ENCODE peak calls at places on chromosomes 12 and 14, in seven cellular contexts. One of them, this sample, is unnamed.

GRCh38 chr12:80352476-80352875 is 91.6 kb upstream of the PTPRQ start:
- DNase-seq in coronary artery: no peak
- DNase-seq in activated CD4-positive, alpha-beta T cell treated with anti-CD3 and anti-CD28 coated beads for 36 hours: no peak
- DNase-seq in ovary: no peak
- DNase-seq in CD4-positive, alpha-beta T cell: no peak
- DNase-seq in HCEC 1CT: no peak
- DNase-seq in fibroblast of villous mesenchyme: no peak
- DNase-seq in this sample: no peak

GRCh38 chr12:87982208-87982607 is 47.0 kb downstream of the C12orf50 start:
- DNase-seq in HCEC 1CT: peak
- DNase-seq in fibroblast of villous mesenchyme: peak
- DNase-seq in ovary: no peak
- DNase-seq in coronary artery: no peak
- DNase-seq in CD4-positive, alpha-beta T cell: no peak
- DNase-seq in activated CD4-positive, alpha-beta T cell treated with anti-CD3 and anti-CD28 coated beads for 36 hours: no peak
- DNase-seq in this sample: peak

GRCh38 chr12:107386569-107386968 is 293.2 kb upstream of the CRY1 start:
- DNase-seq in HCEC 1CT: no peak
- DNase-seq in ovary: no peak
- DNase-seq in CD4-positive, alpha-beta T cell: no peak
- DNase-seq in activated CD4-positive, alpha-beta T cell treated with anti-CD3 and anti-CD28 coated beads for 36 hours: peak
- DNase-seq in fibroblast of villous mesenchyme: no peak
- DNase-seq in coronary artery: no peak
- DNase-seq in this sample: no peak

GRCh38 chr12:124581299-124581698 is 13.9 kb upstream of the NCOR2 start:
- DNase-seq in ovary: no peak
- DNase-seq in fibroblast of villous mesenchyme: no peak
- DNase-seq in coronary artery: no peak
- DNase-seq in activated CD4-positive, alpha-beta T cell treated with anti-CD3 and anti-CD28 coated beads for 36 hours: no peak
- DNase-seq in CD4-positive, alpha-beta T cell: no peak
- DNase-seq in HCEC 1CT: no peak
- DNase-seq in this sample: no peak

GRCh38 chr14:72723741-72724530 is 170.0 kb downstream of the DPF3 start:
- DNase-seq in coronary artery: no peak
- DNase-seq in HCEC 1CT: no peak
- DNase-seq in CD4-positive, alpha-beta T cell: no peak
- DNase-seq in fibroblast of villous mesenchyme: peak
- DNase-seq in ovary: peak
- DNase-seq in activated CD4-positive, alpha-beta T cell treated with anti-CD3 and anti-CD28 coated beads for 36 hours: no peak
- DNase-seq in this sample: no peak

GRCh38 chr14:31884776-31885379 is 192.2 kb upstream of the ARHGAP5 start:
- DNase-seq in CD4-positive, alpha-beta T cell: no peak
- DNase-seq in HCEC 1CT: peak
- DNase-seq in activated CD4-positive, alpha-beta T cell treated with anti-CD3 and anti-CD28 coated beads for 36 hours: no peak
- DNase-seq in coronary artery: no peak
- DNase-seq in ovary: no peak
- DNase-seq in fibroblast of villous mesenchyme: no peak
- DNase-seq in this sample: no peak

GRCh38 chr14:86788229-86788628 is 1204.8 kb downstream of the GALC start:
- DNase-seq in ovary: no peak
- DNase-seq in HCEC 1CT: peak
- DNase-seq in fibroblast of villous mesenchyme: no peak
- DNase-seq in CD4-positive, alpha-beta T cell: no peak
- DNase-seq in activated CD4-positive, alpha-beta T cell treated with anti-CD3 and anti-CD28 coated beads for 36 hours: no peak
- DNase-seq in coronary artery: no peak
- DNase-seq in this sample: no peak

GRCh38 chr14:24322672-24323071 is 11.4 kb downstream of the LTB4R start:
- DNase-seq in activated CD4-positive, alpha-beta T cell treated with anti-CD3 and anti-CD28 coated beads for 36 hours: no peak
- DNase-seq in HCEC 1CT: no peak
- DNase-seq in ovary: no peak
- DNase-seq in fibroblast of villous mesenchyme: no peak
- DNase-seq in CD4-positive, alpha-beta T cell: no peak
- DNase-seq in coronary artery: no peak
- DNase-seq in this sample: no peak

GRCh38 chr12:75863475-75863874 is 168.1 kb downstream of the PHLDA1 start:
- DNase-seq in activated CD4-positive, alpha-beta T cell treated with anti-CD3 and anti-CD28 coated beads for 36 hours: no peak
- DNase-seq in HCEC 1CT: no peak
- DNase-seq in fibroblast of villous mesenchyme: no peak
- DNase-seq in coronary artery: no peak
- DNase-seq in ovary: no peak
- DNase-seq in CD4-positive, alpha-beta T cell: no peak
- DNase-seq in this sample: no peak

GRCh38 chr14:65866422-65866821 is 453.9 kb downstream of the FUT8 start:
- DNase-seq in coronary artery: no peak
- DNase-seq in fibroblast of villous mesenchyme: peak
- DNase-seq in activated CD4-positive, alpha-beta T cell treated with anti-CD3 and anti-CD28 coated beads for 36 hours: no peak
- DNase-seq in CD4-positive, alpha-beta T cell: no peak
- DNase-seq in HCEC 1CT: no peak
- DNase-seq in ovary: no peak
- DNase-seq in this sample: no peak

GRCh38 chr12:52720487-52720886 is 17.2 kb upstream of the KRT77 start:
- DNase-seq in coronary artery: no peak
- DNase-seq in CD4-positive, alpha-beta T cell: no peak
- DNase-seq in ovary: no peak
- DNase-seq in activated CD4-positive, alpha-beta T cell treated with anti-CD3 and anti-CD28 coated beads for 36 hours: no peak
- DNase-seq in fibroblast of villous mesenchyme: no peak
- DNase-seq in HCEC 1CT: peak
- DNase-seq in this sample: no peak

GRCh38 chr14:100321473-100322137 is 1.5 kb upstream of the SLC25A47 start:
- DNase-seq in CD4-positive, alpha-beta T cell: no peak
- DNase-seq in HCEC 1CT: no peak
- DNase-seq in activated CD4-positive, alpha-beta T cell treated with anti-CD3 and anti-CD28 coated beads for 36 hours: no peak
- DNase-seq in fibroblast of villous mesenchyme: no peak
- DNase-seq in ovary: no peak
- DNase-seq in coronary artery: no peak
- DNase-seq in this sample: no peak

GRCh38 chr12:49622501-49623141 is 740 bp upstream of the PRPF40B start:
- DNase-seq in HCEC 1CT: no peak
- DNase-seq in fibroblast of villous mesenchyme: no peak
- DNase-seq in activated CD4-positive, alpha-beta T cell treated with anti-CD3 and anti-CD28 coated beads for 36 hours: peak
- DNase-seq in CD4-positive, alpha-beta T cell: no peak
- DNase-seq in ovary: peak
- DNase-seq in coronary artery: peak
- DNase-seq in this sample: no peak

GRCh38 chr14:92340938-92341337 is 18.0 kb downstream of the SLC24A4 start:
- DNase-seq in coronary artery: no peak
- DNase-seq in activated CD4-positive, alpha-beta T cell treated with anti-CD3 and anti-CD28 coated beads for 36 hours: peak
- DNase-seq in ovary: no peak
- DNase-seq in fibroblast of villous mesenchyme: no peak
- DNase-seq in CD4-positive, alpha-beta T cell: no peak
- DNase-seq in HCEC 1CT: no peak
- DNase-seq in this sample: no peak

GRCh38 chr12:26252946-26253345 is 57.6 kb downstream of the SSPN start:
- DNase-seq in HCEC 1CT: no peak
- DNase-seq in coronary artery: no peak
- DNase-seq in ovary: no peak
- DNase-seq in CD4-positive, alpha-beta T cell: no peak
- DNase-seq in fibroblast of villous mesenchyme: no peak
- DNase-seq in activated CD4-positive, alpha-beta T cell treated with anti-CD3 and anti-CD28 coated beads for 36 hours: no peak
- DNase-seq in this sample: no peak

GRCh38 chr12:110765144-110765543 is 22.5 kb upstream of the PPP1CC start:
- DNase-seq in activated CD4-positive, alpha-beta T cell treated with anti-CD3 and anti-CD28 coated beads for 36 hours: no peak
- DNase-seq in coronary artery: no peak
- DNase-seq in HCEC 1CT: no peak
- DNase-seq in CD4-positive, alpha-beta T cell: no peak
- DNase-seq in fibroblast of villous mesenchyme: no peak
- DNase-seq in ovary: no peak
- DNase-seq in this sample: no peak

GRCh38 chr14:50038398-50039119 is 77.8 kb downstream of the VCPKMT start:
- DNase-seq in fibroblast of villous mesenchyme: peak
- DNase-seq in coronary artery: no peak
- DNase-seq in CD4-positive, alpha-beta T cell: no peak
- DNase-seq in activated CD4-positive, alpha-beta T cell treated with anti-CD3 and anti-CD28 coated beads for 36 hours: peak
- DNase-seq in HCEC 1CT: peak
- DNase-seq in ovary: no peak
- DNase-seq in this sample: peak

GRCh38 chr12:64737539-64737938 is 21.7 kb downstream of the GNS start:
- DNase-seq in CD4-positive, alpha-beta T cell: no peak
- DNase-seq in coronary artery: no peak
- DNase-seq in activated CD4-positive, alpha-beta T cell treated with anti-CD3 and anti-CD28 coated beads for 36 hours: peak
- DNase-seq in HCEC 1CT: no peak
- DNase-seq in ovary: no peak
- DNase-seq in fibroblast of villous mesenchyme: no peak
- DNase-seq in this sample: no peak

GRCh38 chr14:28758253-28758915 is 8.2 kb upstream of the FOXG1 start:
- DNase-seq in fibroblast of villous mesenchyme: no peak
- DNase-seq in HCEC 1CT: no peak
- DNase-seq in coronary artery: no peak
- DNase-seq in activated CD4-positive, alpha-beta T cell treated with anti-CD3 and anti-CD28 coated beads for 36 hours: no peak
- DNase-seq in ovary: no peak
- DNase-seq in CD4-positive, alpha-beta T cell: no peak
- DNase-seq in this sample: no peak

GRCh38 chr14:69317780-69318179 is 57.8 kb downstream of the GALNT16 start:
- DNase-seq in ovary: no peak
- DNase-seq in activated CD4-positive, alpha-beta T cell treated with anti-CD3 and anti-CD28 coated beads for 36 hours: no peak
- DNase-seq in CD4-positive, alpha-beta T cell: no peak
- DNase-seq in coronary artery: peak
- DNase-seq in HCEC 1CT: peak
- DNase-seq in fibroblast of villous mesenchyme: no peak
- DNase-seq in this sample: no peak

GRCh38 chr12:68767191-68767590 is 21.2 kb downstream of the SLC35E3 start:
- DNase-seq in HCEC 1CT: no peak
- DNase-seq in coronary artery: no peak
- DNase-seq in CD4-positive, alpha-beta T cell: no peak
- DNase-seq in ovary: no peak
- DNase-seq in activated CD4-positive, alpha-beta T cell treated with anti-CD3 and anti-CD28 coated beads for 36 hours: no peak
- DNase-seq in fibroblast of villous mesenchyme: no peak
- DNase-seq in this sample: no peak

GRCh38 chr12:1787714-1788113 is 32.7 kb upstream of the LRTM2 start:
- DNase-seq in fibroblast of villous mesenchyme: no peak
- DNase-seq in HCEC 1CT: no peak
- DNase-seq in ovary: no peak
- DNase-seq in activated CD4-positive, alpha-beta T cell treated with anti-CD3 and anti-CD28 coated beads for 36 hours: no peak
- DNase-seq in coronary artery: no peak
- DNase-seq in CD4-positive, alpha-beta T cell: no peak
- DNase-seq in this sample: no peak

GRCh38 chr12:50984899-50985298 is 32.6 kb downstream of the HIGD1C start:
- DNase-seq in fibroblast of villous mesenchyme: peak
- DNase-seq in coronary artery: no peak
- DNase-seq in activated CD4-positive, alpha-beta T cell treated with anti-CD3 and anti-CD28 coated beads for 36 hours: no peak
- DNase-seq in CD4-positive, alpha-beta T cell: no peak
- DNase-seq in HCEC 1CT: peak
- DNase-seq in ovary: no peak
- DNase-seq in this sample: no peak

GRCh38 chr12:40534828-40535227 is 157.4 kb upstream of the CNTN1 start:
- DNase-seq in fibroblast of villous mesenchyme: no peak
- DNase-seq in activated CD4-positive, alpha-beta T cell treated with anti-CD3 and anti-CD28 coated beads for 36 hours: no peak
- DNase-seq in CD4-positive, alpha-beta T cell: no peak
- DNase-seq in coronary artery: no peak
- DNase-seq in ovary: no peak
- DNase-seq in HCEC 1CT: no peak
- DNase-seq in this sample: no peak

GRCh38 chr12:124532947-124533346 is 34.5 kb downstream of the NCOR2 start:
- DNase-seq in ovary: no peak
- DNase-seq in activated CD4-positive, alpha-beta T cell treated with anti-CD3 and anti-CD28 coated beads for 36 hours: no peak
- DNase-seq in CD4-positive, alpha-beta T cell: no peak
- DNase-seq in HCEC 1CT: no peak
- DNase-seq in fibroblast of villous mesenchyme: no peak
- DNase-seq in coronary artery: no peak
- DNase-seq in this sample: no peak

GRCh38 chr12:76549131-76549530 is 10.4 kb downstream of the OSBPL8 start:
- DNase-seq in coronary artery: no peak
- DNase-seq in fibroblast of villous mesenchyme: no peak
- DNase-seq in HCEC 1CT: no peak
- DNase-seq in activated CD4-positive, alpha-beta T cell treated with anti-CD3 and anti-CD28 coated beads for 36 hours: no peak
- DNase-seq in ovary: no peak
- DNase-seq in CD4-positive, alpha-beta T cell: no peak
- DNase-seq in this sample: no peak

This sample was measured in skeletal muscle cell.